ENCODE peak calls at places on chromosome 4, in eight cellular contexts. W is NT2/D1; S is HAP-1; R is astrocyte; K is suprapubic skin; I is psoas muscle; E is mammary epithelial cell; L is CD4-positive, alpha-beta memory T cell. J is an unnamed sample. For H3K9me3, the result is how much of the 10 kb centered on the place peaks cover.

GRCh38 chr4:104263100-104263499 is 231.6 kb downstream of the CXXC4 start:
- DNase-seq in I (no peak), E (no peak), K (no peak), W (no peak), L (no peak), R (no peak), S (no peak), J (no peak)

GRCh38 chr4:118351851-118352827 is 664 bp downstream of the PRSS12 start:
- DNase-seq in R (no peak), S (peak), I (peak), L (no peak), W (no peak), K (peak), E (peak), J (no peak)

GRCh38 chr4:169079942-169080827 is 70.1 kb upstream of the CBR4 start:
- DNase-seq in W (no peak), S (no peak), K (no peak), R (peak), L (no peak), E (peak), I (peak), J (no peak)

GRCh38 chr4:61442936-61443335 is 242.8 kb downstream of the ADGRL3 start:
- DNase-seq in E (no peak), I (no peak), W (no peak), L (no peak), R (no peak), S (no peak), K (no peak), J (no peak)

GRCh38 chr4:31984872-31985271 is 1264.7 kb downstream of the PCDH7 start:
- DNase-seq in R (no peak), I (no peak), E (peak), W (no peak), L (no peak), S (no peak), K (no peak), J (no peak)

GRCh38 chr4:54378461-54378860 is 149.4 kb downstream of the PDGFRA start:
- DNase-seq in R (no peak), W (no peak), K (no peak), L (no peak), S (no peak), I (no peak), E (peak), J (no peak)

GRCh38 chr4:82266345-82266744 is 107.4 kb downstream of the HNRNPD start:
- DNase-seq in S (no peak), R (no peak), E (no peak), K (no peak), L (no peak), I (no peak), W (no peak), J (no peak)

GRCh38 chr4:30866907-30867306 is 146.7 kb downstream of the PCDH7 start:
- DNase-seq in K (no peak), L (no peak), E (peak), W (no peak), S (no peak), R (peak), I (no peak), J (no peak)

GRCh38 chr4:80225628-80226027 is 28.3 kb downstream of the PRDM8 start:
- DNase-seq in I (no peak), W (no peak), R (peak), S (no peak), E (peak), L (no peak), K (no peak), J (no peak)

GRCh38 chr4:76090241-76090691 is 15.8 kb downstream of the ART3 start:
- DNase-seq in L (peak), R (peak), W (no peak), S (no peak), E (peak), I (no peak), K (no peak), J (no peak)

GRCh38 chr4:16914208-16914607 is 15.8 kb upstream of the LDB2 start:
- DNase-seq in I (no peak), E (no peak), S (no peak), W (no peak), K (no peak), R (peak), L (no peak), J (no peak)

GRCh38 chr4:184355111-184355604 is 119.2 kb downstream of the IRF2 start:
- DNase-seq in S (no peak), R (peak), I (no peak), K (no peak), E (peak), L (peak), W (no peak), J (no peak)

GRCh38 chr4:158821228-158822009 is 52.6 kb downstream of the FNIP2 start:
- DNase-seq in E (no peak), I (no peak), K (no peak), R (peak), S (no peak), W (no peak), L (no peak), J (no peak)

GRCh38 chr4:138235419-138235952 is 6.7 kb downstream of the SLC7A11 start:
- DNase-seq in W (no peak), I (no peak), E (peak), K (no peak), L (no peak), S (no peak), R (peak), J (no peak)

GRCh38 chr4:176359590-176359989 is 39.8 kb downstream of the SPCS3 start:
- DNase-seq in S (no peak), L (no peak), R (peak), K (no peak), E (no peak), W (no peak), I (no peak), J (no peak)

GRCh38 chr4:181147421-181147951 is 1095.7 kb upstream of the TENM3 start:
- DNase-seq in R (no peak), K (no peak), L (no peak), W (no peak), I (no peak), S (no peak), E (no peak), J (no peak)

GRCh38 chr4:108029321-108029720 is 39.6 kb downstream of the HADH start:
- DNase-seq in R (no peak), W (no peak), I (no peak), K (no peak), E (no peak), L (no peak), S (no peak), J (no peak)

GRCh38 chr4:48445704-48446103 is 37.4 kb upstream of the SLC10A4 start:
- DNase-seq in S (no peak), E (no peak), R (no peak), I (no peak), W (no peak), L (peak), K (no peak), J (no peak)

GRCh38 chr4:140049924-140050681 is 103.9 kb downstream of the MAML3 start:
- DNase-seq in L (no peak), W (no peak), S (no peak), K (no peak), R (peak), E (no peak), I (no peak), J (no peak)

GRCh38 chr4:4289055-4289454 is 899 bp downstream of the LYAR start:
- DNase-seq in L (no peak), I (no peak), K (peak), S (no peak), R (no peak), E (no peak), W (no peak), J (no peak)

GRCh38 chr4:91267543-91267942 is 1036.2 kb upstream of the GRID2 start:
- DNase-seq in E (no peak), S (no peak), I (no peak), K (no peak), R (no peak), W (no peak), L (no peak), J (no peak)

GRCh38 chr4:165524532-165525190 is 145.9 kb downstream of the CPE start:
- DNase-seq in L (no peak), S (no peak), I (no peak), E (no peak), K (no peak), R (peak), W (no peak), J (no peak)

GRCh38 chr4:82898322-82899243 is 2.0 kb upstream of the THAP9 start:
- DNase-seq in I (no peak), K (no peak), E (peak), R (peak), S (no peak), L (peak), W (no peak), J (no peak)

GRCh38 chr4:132483-132882 is 8.2 kb downstream of the ZNF718 start:
- DNase-seq in I (no peak), R (no peak), W (no peak), K (no peak), S (no peak), L (no peak), E (no peak), J (no peak)
- H3K9me3 ChIP-seq in I (under half), R (under half), W (under half), K (under half), S (under half), L (under half), E (under half), J (under half)

GRCh38 chr4:77600521-77601451 is 4.8 kb upstream of the CXCL13 start:
- DNase-seq in W (peak), E (peak), R (no peak), L (peak), S (peak), I (no peak), K (no peak), J (no peak)

GRCh38 chr4:77605210-77605902 is at the start of gene CXCL13:
- DNase-seq in K (no peak), L (no peak), W (no peak), R (no peak), S (no peak), I (no peak), E (no peak), J (no peak)

GRCh38 chr4:77599378-77599777 is 6.2 kb upstream of the CXCL13 start:
- DNase-seq in L (no peak), R (no peak), S (peak), W (peak), K (no peak), I (no peak), E (peak), J (no peak)

DNA sequence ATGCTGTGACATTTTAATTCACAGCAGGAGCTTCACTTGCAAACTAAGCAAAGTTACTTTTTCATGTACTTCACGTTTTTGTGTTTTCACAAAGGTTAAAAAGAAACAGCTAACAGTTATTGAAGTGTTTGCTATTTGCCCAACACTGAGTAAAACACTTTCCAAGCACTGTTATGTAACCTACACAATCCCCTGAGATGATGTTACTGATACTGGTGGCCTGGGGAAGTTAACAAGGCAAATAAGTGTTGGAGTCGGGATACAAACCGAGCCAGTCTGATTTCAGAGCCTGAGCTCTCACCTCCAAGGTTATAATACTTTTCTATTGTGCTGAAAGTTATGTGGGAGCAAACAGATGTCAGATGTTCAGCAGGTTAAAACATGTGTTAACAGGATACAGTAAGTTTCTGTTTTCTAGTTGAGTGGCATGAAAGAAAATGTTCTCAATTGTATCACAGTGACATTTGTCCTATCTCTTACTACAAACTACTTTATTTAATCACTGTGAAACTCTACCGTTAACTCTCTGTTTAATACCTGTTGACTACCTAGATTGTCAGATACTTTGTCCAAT is 3.9 kb upstream of the CXCL13 start:
- DNase-seq in K (no peak), S (no peak), I (no peak), L (no peak), W (no peak), E (peak), R (no peak), J (no peak)
- H3K9me3 ChIP-seq in K (under half), S (under half), I (under half), L (under half), W (under half), E (under half), R (under half), J (under half)

DNA sequence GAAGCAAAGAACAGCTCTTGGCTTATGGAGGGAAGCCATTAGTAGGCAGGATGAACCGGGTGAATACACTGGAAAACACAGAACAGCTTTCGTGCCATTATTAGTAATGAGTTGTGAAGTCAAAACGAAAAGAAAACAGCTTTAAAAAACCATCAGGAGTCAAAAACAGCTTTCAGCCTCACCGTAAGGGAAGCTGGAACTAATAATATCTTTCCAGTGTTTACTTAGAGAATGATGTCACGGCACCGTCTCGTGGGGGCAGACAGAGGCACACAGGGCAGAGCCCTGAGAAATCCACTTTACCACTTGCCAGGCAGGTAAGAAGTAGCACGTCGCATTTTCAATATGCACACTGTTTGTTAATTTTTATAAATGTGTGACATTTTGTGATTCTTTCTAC is 37.9 kb upstream of the HMX1 start:
- DNase-seq in I (no peak), W (no peak), S (no peak), E (no peak), K (peak), L (no peak), R (no peak), J (no peak)
- H3K9me3 ChIP-seq in I (under half), W (under half), S (under half), E (under half), K (under half), L (under half), R (under half), J (under half)

DNA sequence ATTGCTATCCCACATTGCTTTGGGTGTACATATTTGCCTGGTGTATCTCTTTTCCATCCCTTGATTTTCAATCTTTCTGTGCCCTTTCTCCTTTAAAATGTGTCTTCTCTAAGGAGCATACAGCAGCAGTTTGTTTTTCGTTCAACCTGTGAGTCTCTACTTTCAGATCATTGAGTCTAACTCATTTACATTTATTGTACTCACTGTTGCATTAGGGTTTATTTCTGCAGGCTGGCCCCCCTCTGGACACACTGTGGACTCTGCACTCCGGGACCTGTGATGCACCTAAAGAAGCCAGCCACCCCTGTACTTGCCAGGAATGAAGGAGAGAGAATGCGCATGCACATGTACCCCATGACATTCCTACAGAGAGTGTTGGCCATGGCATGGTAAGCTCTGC is 93.0 kb downstream of the FAM53A start:
- DNase-seq in W (no peak), R (no peak), L (no peak), S (no peak), I (no peak), K (peak), E (no peak), J (no peak)
- H3K9me3 ChIP-seq in W (under half), R (under half), L (under half), S (under half), I (under half), K (under half), E (under half), J (under half)

GRCh38 chr4:110630621-110631402 is 7.9 kb upstream of the PITX2 start:
- DNase-seq in R (no peak), L (no peak), E (no peak), W (no peak), I (no peak), K (no peak), S (no peak), J (no peak)
- H3K9me3 ChIP-seq in R (under half), L (under half), E (under half), W (under half), I (under half), K (under half), S (under half), J (under half)

GRCh38 chr4:1250527-1250812 is 1.5 kb upstream of the CTBP1 start:
- DNase-seq in R (no peak), W (no peak), I (no peak), S (no peak), K (no peak), L (no peak), E (no peak), J (no peak)
- H3K9me3 ChIP-seq in R (under half), W (under half), I (under half), S (under half), K (under half), L (under half), E (under half), J (under half)

J was measured in T-helper 17 cell.